ENCODE peak calls at places on chromosome X, in ten cellular contexts. X is adipocyte; C is stomach; E is naive thymus-derived CD4-positive, alpha-beta T cell; B is mammary epithelial cell; G is fibroblast of lung; Y is colonic mucosa; J is cardiac muscle cell; O is K562; U is CD8-positive, alpha-beta memory T cell. T is an unnamed sample. For H3K4me1 and H3K27me3, the result is how much of the 10 kb centered on the place peaks cover.

GRCh38 chrX:74449937-74450330 is 28.6 kb downstream of the SLC16A2 start:
- DNase-seq in G (peak), C (no peak), E (no peak), Y (no peak), B (peak), J (no peak), X (peak), O (no peak), U (no peak), T (no peak)

GRCh38 chrX:9878141-9878875 is 88.8 kb upstream of the CLDN34 start:
- DNase-seq in Y (no peak), E (no peak), J (no peak), B (no peak), G (no peak), X (peak), C (no peak), O (no peak), U (no peak), T (no peak)

GRCh38 chrX:17967888-17968287 is 106.8 kb upstream of the RAI2 start:
- DNase-seq in B (no peak), U (no peak), G (no peak), X (no peak), Y (no peak), O (no peak), J (no peak), C (peak), E (no peak), T (no peak)

GRCh38 chrX:68914337-68914989 is 85.6 kb downstream of the EFNB1 start:
- DNase-seq in B (no peak), O (no peak), E (no peak), J (no peak), Y (no peak), X (no peak), C (no peak), U (no peak), G (no peak), T (no peak)

GRCh38 chrX:20530319-20530979 is 263.7 kb upstream of the RPS6KA3 start:
- DNase-seq in C (peak), E (peak), X (peak), U (peak), G (peak), O (peak), B (peak), J (peak), Y (peak), T (no peak)

GRCh38 chrX:10597871-10598270 is 22.5 kb downstream of the MID1 start:
- DNase-seq in E (no peak), U (no peak), O (no peak), B (no peak), J (peak), Y (peak), C (no peak), G (no peak), X (peak), T (no peak)

GRCh38 chrX:39969099-39969825 is 128.5 kb downstream of the BCOR start:
- DNase-seq in U (no peak), J (peak), G (no peak), O (no peak), C (no peak), X (no peak), Y (peak), E (peak), B (no peak), T (no peak)

GRCh38 chrX:88883205-88883604 is 136.2 kb downstream of the CPXCR1 start:
- DNase-seq in X (no peak), B (peak), Y (no peak), G (no peak), E (no peak), J (no peak), U (no peak), O (no peak), C (no peak), T (no peak)

GRCh38 chrX:131393426-131393825 is 104.3 kb upstream of the IGSF1 start:
- DNase-seq in X (no peak), U (no peak), C (no peak), G (no peak), Y (no peak), J (no peak), O (no peak), E (no peak), B (no peak), T (no peak)

GRCh38 chrX:104084534-104085277 is 8.7 kb upstream of the TMSB15C start:
- DNase-seq in E (no peak), Y (no peak), U (no peak), O (no peak), J (no peak), X (no peak), C (no peak), G (no peak), B (no peak), T (no peak)

GRCh38 chrX:32448320-32448719 is 763.0 kb downstream of the DMD start:
- DNase-seq in B (no peak), U (peak), Y (no peak), O (no peak), X (no peak), G (no peak), E (peak), J (no peak), C (no peak), T (no peak)

GRCh38 chrX:9072281-9072680 is 38.4 kb upstream of the FAM9B start:
- DNase-seq in O (no peak), G (no peak), Y (no peak), C (no peak), U (no peak), J (no peak), E (no peak), X (peak), B (no peak), T (no peak)

GRCh38 chrX:70452143-70452733 is 7.6 kb downstream of the DLG3 start:
- DNase-seq in U (peak), E (peak), O (peak), C (peak), J (peak), G (peak), X (peak), Y (peak), B (no peak), T (no peak)

GRCh38 chrX:5870238-5870637 is 358.4 kb downstream of the NLGN4X start:
- DNase-seq in U (no peak), J (no peak), O (no peak), B (no peak), G (peak), Y (no peak), E (no peak), X (no peak), C (no peak), T (no peak)

GRCh38 chrX:143570747-143571146 is 53.5 kb upstream of the SPANXN3 start:
- DNase-seq in G (no peak), E (no peak), O (no peak), X (no peak), B (no peak), C (no peak), Y (no peak), J (no peak), U (no peak), T (no peak)

GRCh38 chrX:150958177-150958576 is 25.0 kb upstream of the HMGB3 start:
- DNase-seq in B (no peak), U (no peak), J (no peak), E (no peak), C (no peak), X (no peak), G (no peak), O (no peak), Y (no peak), T (no peak)

GRCh38 chrX:68536429-68536828 is 37.6 kb downstream of the YIPF6 start:
- DNase-seq in Y (no peak), U (no peak), X (no peak), J (no peak), C (no peak), E (no peak), B (no peak), O (no peak), G (no peak), T (no peak)

GRCh38 chrX:149470960-149471359 is 34.1 kb downstream of the IDS start:
- DNase-seq in Y (peak), U (peak), E (peak), X (peak), B (peak), G (peak), C (peak), J (peak), O (peak), T (no peak)

GRCh38 chrX:69189972-69190371 is 24.7 kb upstream of the PJA1 start:
- DNase-seq in G (no peak), C (no peak), U (no peak), Y (no peak), O (no peak), B (no peak), J (no peak), X (no peak), E (no peak), T (no peak)

GRCh38 chrX:129593137-129593536 is 53.1 kb downstream of the OCRL start:
- DNase-seq in C (no peak), X (peak), Y (no peak), J (no peak), E (no peak), U (no peak), G (peak), B (peak), O (peak), T (no peak)

GRCh38 chrX:84907324-84907946 is 96.2 kb upstream of the APOOL start:
- DNase-seq in Y (no peak), E (no peak), U (no peak), G (peak), X (peak), O (no peak), J (peak), B (peak), C (no peak), T (no peak)

GRCh38 chrX:76127341-76127740 is 45.5 kb upstream of the PBDC1 start:
- DNase-seq in U (no peak), X (no peak), G (no peak), C (no peak), O (no peak), E (no peak), Y (no peak), J (no peak), B (no peak), T (no peak)

GRCh38 chrX:31374786-31375185 is 302.9 kb upstream of the FTHL17 start:
- DNase-seq in J (no peak), B (no peak), U (no peak), C (no peak), O (no peak), Y (no peak), E (no peak), X (no peak), G (no peak), T (no peak)

GRCh38 chrX:115949900-115950822 is 220.4 kb upstream of the AGTR2 start:
- DNase-seq in G (no peak), C (peak), Y (no peak), E (peak), B (peak), X (no peak), J (no peak), U (no peak), O (no peak), T (no peak)

GRCh38 chrX:140274761-140275525 is 229.9 kb downstream of the SOX3 start:
- DNase-seq in J (no peak), E (no peak), O (no peak), G (peak), C (no peak), U (no peak), Y (no peak), X (no peak), B (peak), T (no peak)

GRCh38 chrX:34868633-34869032 is 74.0 kb upstream of the FAM47B start:
- DNase-seq in U (no peak), E (no peak), C (no peak), J (no peak), G (no peak), B (no peak), O (no peak), Y (no peak), X (no peak), T (no peak)

GRCh38 chrX:1592863-1593201 is 1.4 kb downstream of the AKAP17A start:
- DNase-seq in C (peak), B (no peak), Y (no peak), O (no peak), X (peak), G (no peak), J (no peak), E (no peak), U (no peak), T (no peak)

GRCh38 chrX:44470816-44471215 is 71.8 kb downstream of the FUNDC1 start:
- DNase-seq in U (no peak), E (no peak), O (no peak), B (no peak), X (no peak), Y (no peak), J (no peak), G (no peak), C (no peak), T (no peak)

GRCh38 chrX:149145845-149146285 is 359.2 kb downstream of the IDS start:
- DNase-seq in X (no peak), C (no peak), Y (no peak), B (peak), J (no peak), U (no peak), E (no peak), G (peak), O (no peak), T (no peak)

GRCh38 chrX:122739770-122740169 is 444.3 kb upstream of the GRIA3 start:
- DNase-seq in E (no peak), Y (no peak), G (peak), C (no peak), X (peak), B (no peak), U (no peak), O (no peak), J (no peak), T (no peak)

GRCh38 chrX:153463031-153463430 is 7.3 kb downstream of the HAUS7 start:
- DNase-seq in U (no peak), X (no peak), J (no peak), G (no peak), C (no peak), O (no peak), E (no peak), Y (no peak), B (peak), T (no peak)

GRCh38 chrX:111349934-111350333 is 62.1 kb downstream of the DCX start:
- DNase-seq in C (no peak), U (no peak), B (no peak), E (no peak), G (no peak), Y (no peak), X (no peak), O (no peak), J (peak), T (no peak)
- H3K4me1 ChIP-seq in C (under half), U (under half), B (under half), E (under half), G (under half), Y (under half), X (under half), O (under half), J (under half), T (under half)

GRCh38 chrX:118337687-118338086 is 8.2 kb upstream of the WDR44 start:
- DNase-seq in Y (no peak), G (no peak), U (no peak), O (no peak), X (no peak), E (no peak), J (no peak), B (no peak), C (no peak), T (no peak)

GRCh38 chrX:118338930-118339329 is 7.0 kb upstream of the WDR44 start:
- DNase-seq in J (no peak), Y (no peak), C (no peak), E (no peak), O (no peak), X (no peak), G (no peak), B (no peak), U (no peak), T (no peak)
- H3K27me3 ChIP-seq in J (under half), Y (under half), C (under half), E (under half), O (under half), X (under half), G (under half), B (under half), U (under half), T (under half)

GRCh38 chrX:38816158-38816557 is 14.9 kb downstream of the MID1IP1 start:
- DNase-seq in G (no peak), C (no peak), B (no peak), O (no peak), X (no peak), J (no peak), Y (no peak), E (peak), U (peak), T (no peak)
- H3K4me1 ChIP-seq in G (under half), C (under half), B (under half), O (under half), X (under half), J (under half), Y (under half), E (under half), U (half or more), T (under half)

GRCh38 chrX:127908369-127908768 is 143.8 kb downstream of the ACTRT1 start:
- DNase-seq in E (no peak), C (no peak), Y (no peak), B (no peak), G (no peak), J (no peak), X (no peak), O (no peak), U (no peak), T (no peak)
- H3K27me3 ChIP-seq in E (under half), C (under half), Y (under half), B (under half), G (under half), J (under half), X (under half), O (under half), U (under half), T (under half)

GRCh38 chrX:136061302-136061701 is 76.1 kb downstream of the SLC9A6 start:
- DNase-seq in J (no peak), Y (no peak), U (no peak), E (no peak), C (no peak), G (no peak), O (no peak), X (no peak), B (no peak), T (no peak)
- H3K4me1 ChIP-seq in J (under half), Y (under half), U (under half), E (under half), C (under half), G (under half), O (under half), X (under half), B (under half), T (under half)

GRCh38 chrX:99722094-99722493 is 688.0 kb downstream of the PCDH19 start:
- DNase-seq in O (no peak), C (no peak), U (no peak), J (no peak), G (no peak), E (no peak), X (no peak), Y (no peak), B (no peak), T (no peak)

GRCh38 chrX:99717716-99718115 is 692.4 kb downstream of the PCDH19 start:
- DNase-seq in J (no peak), C (no peak), Y (no peak), U (no peak), B (no peak), G (no peak), O (no peak), E (no peak), X (no peak), T (no peak)

GRCh38 chrX:99719140-99719539 is 690.9 kb downstream of the PCDH19 start:
- DNase-seq in X (no peak), J (no peak), B (no peak), U (no peak), G (no peak), C (no peak), O (no peak), Y (no peak), E (no peak), T (no peak)
- H3K27me3 ChIP-seq in X (under half), J (under half), B (under half), U (under half), G (under half), C (under half), O (under half), Y (under half), E (under half), T (under half)

GRCh38 chrX:65677954-65678469 is 10.6 kb downstream of the MSN start:
- DNase-seq in E (no peak), Y (no peak), G (peak), U (no peak), X (peak), O (no peak), B (peak), J (no peak), C (no peak), T (no peak)
- H3K4me1 ChIP-seq in E (half or more), Y (under half), G (under half), U (half or more), X (half or more), O (under half), B (under half), J (under half), C (under half), T (half or more)

T was measured in esophagus muscularis mucosa.